ENCODE peak calls at places on chromosomes 12 and 14, in eight cellular contexts. One of them, this sample, is unnamed.
A peak's percentile ranks its signal among the peaks of the same experiment; 100 is the strongest.

GRCh38 chr12:4786795-4787194 is 66.6 kb downstream of the GALNT8 start:
- DNase-seq in body of pancreas: no peak
- DNase-seq in B cell: no peak
- DNase-seq in CD4-positive, alpha-beta T cell: no peak
- DNase-seq in mesothelial cell of epicardium: no peak
- DNase-seq in HFF-Myc: no peak
- DNase-seq in tibial artery: no peak
- DNase-seq in heart right ventricle: no peak
- DNase-seq in this sample: no peak

GRCh38 chr12:29816869-29817730 is 33.4 kb upstream of the TMTC1 start:
- DNase-seq in body of pancreas: no peak
- DNase-seq in B cell: no peak
- DNase-seq in CD4-positive, alpha-beta T cell: no peak
- DNase-seq in mesothelial cell of epicardium: no peak
- DNase-seq in HFF-Myc: no peak
- DNase-seq in tibial artery: no peak
- DNase-seq in heart right ventricle: no peak
- DNase-seq in this sample: no peak

GRCh38 chr12:58920102-58920955 is at the start of gene LRIG3:
- DNase-seq in body of pancreas: peak; percentile 94
- DNase-seq in B cell: peak; percentile 13
- DNase-seq in CD4-positive, alpha-beta T cell: no peak
- DNase-seq in mesothelial cell of epicardium: peak; percentile 80
- DNase-seq in HFF-Myc: no peak
- DNase-seq in tibial artery: peak; percentile 89
- DNase-seq in heart right ventricle: peak; percentile 92
- DNase-seq in this sample: peak; percentile 76

GRCh38 chr14:70782361-70782760 is 27.0 kb downstream of the MAP3K9 start:
- DNase-seq in body of pancreas: no peak
- DNase-seq in B cell: no peak
- DNase-seq in CD4-positive, alpha-beta T cell: no peak
- DNase-seq in mesothelial cell of epicardium: no peak
- DNase-seq in HFF-Myc: no peak
- DNase-seq in tibial artery: no peak
- DNase-seq in heart right ventricle: no peak
- DNase-seq in this sample: no peak

GRCh38 chr14:65255029-65255545 is 152.8 kb upstream of the MAX start:
- DNase-seq in body of pancreas: no peak
- DNase-seq in B cell: no peak
- DNase-seq in CD4-positive, alpha-beta T cell: no peak
- DNase-seq in mesothelial cell of epicardium: no peak
- DNase-seq in HFF-Myc: no peak
- DNase-seq in tibial artery: no peak
- DNase-seq in heart right ventricle: no peak
- DNase-seq in this sample: no peak

GRCh38 chr14:84340938-84341337 is 1189.0 kb upstream of the FLRT2 start:
- DNase-seq in body of pancreas: no peak
- DNase-seq in B cell: no peak
- DNase-seq in CD4-positive, alpha-beta T cell: no peak
- DNase-seq in mesothelial cell of epicardium: no peak
- DNase-seq in HFF-Myc: no peak
- DNase-seq in tibial artery: no peak
- DNase-seq in heart right ventricle: no peak
- DNase-seq in this sample: no peak

GRCh38 chr12:115934046-115934445 is 343.4 kb downstream of the MED13L start:
- DNase-seq in body of pancreas: peak; percentile 47
- DNase-seq in B cell: no peak
- DNase-seq in CD4-positive, alpha-beta T cell: no peak
- DNase-seq in mesothelial cell of epicardium: no peak
- DNase-seq in HFF-Myc: no peak
- DNase-seq in tibial artery: peak; percentile 58
- DNase-seq in heart right ventricle: no peak
- DNase-seq in this sample: no peak

GRCh38 chr14:93859957-93860356 is 67.2 kb upstream of the FAM181A start:
- DNase-seq in body of pancreas: peak; percentile 11
- DNase-seq in B cell: no peak
- DNase-seq in CD4-positive, alpha-beta T cell: no peak
- DNase-seq in mesothelial cell of epicardium: no peak
- DNase-seq in HFF-Myc: no peak
- DNase-seq in tibial artery: no peak
- DNase-seq in heart right ventricle: no peak
- DNase-seq in this sample: no peak

GRCh38 chr14:102033241-102033640 is 53.6 kb downstream of the HSP90AA1 start:
- DNase-seq in body of pancreas: no peak
- DNase-seq in B cell: no peak
- DNase-seq in CD4-positive, alpha-beta T cell: no peak
- DNase-seq in mesothelial cell of epicardium: no peak
- DNase-seq in HFF-Myc: no peak
- DNase-seq in tibial artery: no peak
- DNase-seq in heart right ventricle: no peak
- DNase-seq in this sample: no peak

GRCh38 chr14:90489306-90489705 is 92.5 kb downstream of the CALM1 start:
- DNase-seq in body of pancreas: no peak
- DNase-seq in B cell: no peak
- DNase-seq in CD4-positive, alpha-beta T cell: no peak
- DNase-seq in mesothelial cell of epicardium: no peak
- DNase-seq in HFF-Myc: no peak
- DNase-seq in tibial artery: no peak
- DNase-seq in heart right ventricle: no peak
- DNase-seq in this sample: no peak

GRCh38 chr14:74257988-74258704 is 18.9 kb downstream of the VSX2 start:
- DNase-seq in body of pancreas: no peak
- DNase-seq in B cell: peak; percentile 17
- DNase-seq in CD4-positive, alpha-beta T cell: no peak
- DNase-seq in mesothelial cell of epicardium: no peak
- DNase-seq in HFF-Myc: no peak
- DNase-seq in tibial artery: no peak
- DNase-seq in heart right ventricle: no peak
- DNase-seq in this sample: no peak

GRCh38 chr14:100536721-100537700 is 50.2 kb downstream of the BEGAIN start:
- DNase-seq in body of pancreas: peak; percentile 54
- DNase-seq in B cell: no peak
- DNase-seq in CD4-positive, alpha-beta T cell: no peak
- DNase-seq in mesothelial cell of epicardium: peak; percentile 8
- DNase-seq in HFF-Myc: no peak
- DNase-seq in tibial artery: peak; percentile 8
- DNase-seq in heart right ventricle: peak; percentile 2
- DNase-seq in this sample: no peak

GRCh38 chr12:18782827-18783226 is 44.9 kb downstream of the CAPZA3 start:
- DNase-seq in body of pancreas: no peak
- DNase-seq in B cell: no peak
- DNase-seq in CD4-positive, alpha-beta T cell: no peak
- DNase-seq in mesothelial cell of epicardium: no peak
- DNase-seq in HFF-Myc: no peak
- DNase-seq in tibial artery: no peak
- DNase-seq in heart right ventricle: no peak
- DNase-seq in this sample: no peak

GRCh38 chr14:98136420-98136819 is 1135.6 kb downstream of the BCL11B start:
- DNase-seq in body of pancreas: no peak
- DNase-seq in B cell: no peak
- DNase-seq in CD4-positive, alpha-beta T cell: no peak
- DNase-seq in mesothelial cell of epicardium: no peak
- DNase-seq in HFF-Myc: no peak
- DNase-seq in tibial artery: no peak
- DNase-seq in heart right ventricle: no peak
- DNase-seq in this sample: no peak

GRCh38 chr12:4843907-4844306 is 65.8 kb upstream of the KCNA1 start:
- DNase-seq in body of pancreas: no peak
- DNase-seq in B cell: no peak
- DNase-seq in CD4-positive, alpha-beta T cell: no peak
- DNase-seq in mesothelial cell of epicardium: no peak
- DNase-seq in HFF-Myc: no peak
- DNase-seq in tibial artery: no peak
- DNase-seq in heart right ventricle: no peak
- DNase-seq in this sample: no peak

GRCh38 chr12:4169959-4170358 is 103.6 kb upstream of the CCND2 start:
- DNase-seq in body of pancreas: no peak
- DNase-seq in B cell: no peak
- DNase-seq in CD4-positive, alpha-beta T cell: no peak
- DNase-seq in mesothelial cell of epicardium: no peak
- DNase-seq in HFF-Myc: no peak
- DNase-seq in tibial artery: no peak
- DNase-seq in heart right ventricle: no peak
- DNase-seq in this sample: no peak

GRCh38 chr12:110856517-110856916 is 9.7 kb downstream of the CCDC63 start:
- DNase-seq in body of pancreas: no peak
- DNase-seq in B cell: no peak
- DNase-seq in CD4-positive, alpha-beta T cell: no peak
- DNase-seq in mesothelial cell of epicardium: no peak
- DNase-seq in HFF-Myc: no peak
- DNase-seq in tibial artery: no peak
- DNase-seq in heart right ventricle: no peak
- DNase-seq in this sample: no peak

GRCh38 chr12:72075401-72075800 is 136.8 kb downstream of the TPH2 start:
- DNase-seq in body of pancreas: no peak
- DNase-seq in B cell: no peak
- DNase-seq in CD4-positive, alpha-beta T cell: no peak
- DNase-seq in mesothelial cell of epicardium: no peak
- DNase-seq in HFF-Myc: no peak
- DNase-seq in tibial artery: no peak
- DNase-seq in heart right ventricle: no peak
- DNase-seq in this sample: no peak

GRCh38 chr12:90940872-90941499 is 14.0 kb downstream of the CCER1 start:
- DNase-seq in body of pancreas: no peak
- DNase-seq in B cell: peak; percentile 13
- DNase-seq in CD4-positive, alpha-beta T cell: no peak
- DNase-seq in mesothelial cell of epicardium: no peak
- DNase-seq in HFF-Myc: no peak
- DNase-seq in tibial artery: no peak
- DNase-seq in heart right ventricle: no peak
- DNase-seq in this sample: no peak

GRCh38 chr12:39483042-39483441 is 40.1 kb upstream of the KIF21A start:
- DNase-seq in body of pancreas: no peak
- DNase-seq in B cell: no peak
- DNase-seq in CD4-positive, alpha-beta T cell: no peak
- DNase-seq in mesothelial cell of epicardium: no peak
- DNase-seq in HFF-Myc: no peak
- DNase-seq in tibial artery: no peak
- DNase-seq in heart right ventricle: no peak
- DNase-seq in this sample: no peak

GRCh38 chr12:113184098-113184899 is 979 bp downstream of the DDX54 start:
- DNase-seq in body of pancreas: no peak
- DNase-seq in B cell: no peak
- DNase-seq in CD4-positive, alpha-beta T cell: no peak
- DNase-seq in mesothelial cell of epicardium: no peak
- DNase-seq in HFF-Myc: no peak
- DNase-seq in tibial artery: no peak
- DNase-seq in heart right ventricle: no peak
- DNase-seq in this sample: no peak

DNA sequence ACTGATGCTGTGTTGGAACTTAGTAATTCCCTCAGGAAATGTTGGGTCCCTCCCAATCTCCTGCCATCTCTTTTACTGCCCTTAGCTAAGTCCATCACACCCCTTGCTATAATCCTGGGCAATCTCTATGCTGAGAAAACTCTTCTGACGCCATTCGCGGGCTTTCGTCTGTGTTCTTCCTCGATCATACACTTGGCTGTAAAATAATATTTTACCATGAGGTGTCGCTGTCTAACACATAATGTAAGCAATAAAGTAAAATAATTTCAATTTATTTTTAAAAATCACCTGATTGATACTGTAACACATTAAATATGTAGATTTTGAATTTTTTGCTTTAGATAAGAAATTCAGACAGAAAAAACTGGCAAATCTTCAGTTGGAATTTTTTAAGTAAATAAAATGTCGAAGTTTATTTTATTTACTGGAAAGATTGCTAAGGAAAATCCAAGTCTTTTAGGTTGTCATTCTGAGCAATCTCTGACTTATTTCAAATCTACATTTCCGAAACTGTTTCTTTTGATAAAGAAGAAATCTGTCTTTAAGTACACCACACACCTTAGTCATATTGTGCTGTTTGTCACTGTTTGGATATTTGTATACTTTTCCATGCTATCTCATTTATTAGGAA is 304.0 kb upstream of the SSTR1 start:
- DNase-seq in body of pancreas: peak; percentile 33
- DNase-seq in B cell: no peak
- DNase-seq in CD4-positive, alpha-beta T cell: no peak
- DNase-seq in mesothelial cell of epicardium: no peak
- DNase-seq in HFF-Myc: peak; percentile 49
- DNase-seq in tibial artery: no peak
- DNase-seq in heart right ventricle: no peak
- DNase-seq in this sample: peak; percentile 8
- TF ChIP-seq CTCF in body of pancreas: peak; percentile 77
- TF ChIP-seq CTCF in B cell: peak; percentile 32
- TF ChIP-seq CTCF in CD4-positive, alpha-beta T cell: peak; percentile 52
- TF ChIP-seq CTCF in mesothelial cell of epicardium: peak; percentile 89
- TF ChIP-seq CTCF in HFF-Myc: peak; percentile 31
- TF ChIP-seq CTCF in tibial artery: peak; percentile 51
- TF ChIP-seq CTCF in heart right ventricle: peak; percentile 66
- TF ChIP-seq CTCF in this sample: peak; percentile 89

GRCh38 chr12:10159280-10159679 is 12.7 kb downstream of the OLR1 start:
- DNase-seq in body of pancreas: no peak
- DNase-seq in B cell: no peak
- DNase-seq in CD4-positive, alpha-beta T cell: no peak
- DNase-seq in mesothelial cell of epicardium: no peak
- DNase-seq in HFF-Myc: no peak
- DNase-seq in tibial artery: no peak
- DNase-seq in heart right ventricle: no peak
- DNase-seq in this sample: no peak
- TF ChIP-seq CTCF in body of pancreas: no peak
- TF ChIP-seq CTCF in B cell: no peak
- TF ChIP-seq CTCF in CD4-positive, alpha-beta T cell: no peak
- TF ChIP-seq CTCF in mesothelial cell of epicardium: no peak
- TF ChIP-seq CTCF in HFF-Myc: no peak
- TF ChIP-seq CTCF in tibial artery: no peak
- TF ChIP-seq CTCF in heart right ventricle: no peak
- TF ChIP-seq CTCF in this sample: no peak

GRCh38 chr12:123938679-123939480 is 33.8 kb downstream of the CCDC92 start:
- DNase-seq in body of pancreas: no peak
- DNase-seq in B cell: no peak
- DNase-seq in CD4-positive, alpha-beta T cell: no peak
- DNase-seq in mesothelial cell of epicardium: no peak
- DNase-seq in HFF-Myc: no peak
- DNase-seq in tibial artery: no peak
- DNase-seq in heart right ventricle: no peak
- DNase-seq in this sample: peak; percentile 23
- TF ChIP-seq CTCF in body of pancreas: no peak
- TF ChIP-seq CTCF in B cell: no peak
- TF ChIP-seq CTCF in CD4-positive, alpha-beta T cell: no peak
- TF ChIP-seq CTCF in mesothelial cell of epicardium: no peak
- TF ChIP-seq CTCF in HFF-Myc: peak; percentile 67
- TF ChIP-seq CTCF in tibial artery: no peak
- TF ChIP-seq CTCF in heart right ventricle: no peak
- TF ChIP-seq CTCF in this sample: peak; percentile 38

DNA sequence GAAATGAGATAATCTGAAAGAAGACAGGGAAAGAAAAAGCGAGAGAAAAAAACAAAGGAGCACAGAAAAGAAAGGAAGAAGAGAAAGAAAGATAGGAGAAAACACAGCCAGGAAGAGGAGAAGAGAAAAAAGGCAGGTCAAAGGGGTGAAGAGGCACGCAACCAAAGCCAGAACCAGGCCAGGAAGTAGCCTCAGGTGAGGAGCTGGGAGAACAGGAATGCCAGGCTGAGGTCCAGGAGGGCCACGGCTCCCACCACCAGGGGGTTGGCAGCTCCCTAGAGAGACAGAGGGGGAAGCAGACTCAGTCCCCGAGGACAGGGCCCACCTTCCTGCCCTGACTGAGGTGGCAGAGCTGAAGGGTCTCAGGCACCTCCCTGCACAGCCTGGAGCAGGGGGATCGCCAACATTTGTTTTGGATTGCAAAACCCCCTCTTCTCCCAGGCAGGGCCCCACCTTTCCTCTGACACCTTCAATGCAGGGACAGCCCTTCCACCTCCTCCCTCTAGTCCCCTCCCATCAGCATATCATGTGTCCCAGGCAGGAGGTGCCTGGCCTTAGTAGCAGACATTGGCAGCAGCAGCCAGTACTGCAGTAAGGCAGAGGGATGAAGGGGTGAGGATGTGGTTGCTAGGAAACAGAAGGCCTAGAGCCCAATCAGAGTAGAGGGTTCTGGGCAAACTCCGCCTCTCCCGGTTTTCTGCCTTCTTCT is 2.0 kb upstream of the AP1G2 start:
- DNase-seq in body of pancreas: no peak
- DNase-seq in B cell: peak; percentile 6
- DNase-seq in CD4-positive, alpha-beta T cell: no peak
- DNase-seq in mesothelial cell of epicardium: no peak
- DNase-seq in HFF-Myc: no peak
- DNase-seq in tibial artery: no peak
- DNase-seq in heart right ventricle: no peak
- DNase-seq in this sample: no peak
- TF ChIP-seq CTCF in body of pancreas: no peak
- TF ChIP-seq CTCF in B cell: no peak
- TF ChIP-seq CTCF in CD4-positive, alpha-beta T cell: no peak
- TF ChIP-seq CTCF in mesothelial cell of epicardium: no peak
- TF ChIP-seq CTCF in HFF-Myc: no peak
- TF ChIP-seq CTCF in tibial artery: no peak
- TF ChIP-seq CTCF in heart right ventricle: no peak
- TF ChIP-seq CTCF in this sample: no peak